ENCODE peak calls at places on chromosomes 12 and 14, in seven cellular contexts. I, K, V, Y, Z, S and O are unnamed samples.
A peak's percentile ranks its signal among the peaks of the same experiment; 100 is the strongest.

GRCh38 chr12:64650762-64651161 is 40.5 kb downstream of the RASSF3 start:
- DNase-seq in I (no peak), K (no peak), S (no peak), V (no peak), Z (no peak), Y (no peak), O (no peak)

GRCh38 chr14:77204907-77205306 is 23.3 kb downstream of the TMEM63C start:
- DNase-seq in Y (no peak), V (no peak), I (no peak), Z (no peak), K (no peak), S (no peak), O (no peak)

GRCh38 chr14:65169351-65169750 is 67.0 kb upstream of the MAX start:
- DNase-seq in Y (no peak), V (peak; percentile 83), I (no peak), S (no peak), K (no peak), Z (no peak), O (no peak)

GRCh38 chr12:120984351-120984898 is 6.1 kb downstream of the HNF1A start:
- DNase-seq in Z (no peak), S (peak; percentile 84), Y (no peak), I (no peak), K (no peak), V (no peak), O (no peak)

GRCh38 chr12:22283006-22283506 is 51.5 kb downstream of the ST8SIA1 start:
- DNase-seq in Y (no peak), K (no peak), Z (no peak), V (no peak), S (no peak), I (no peak), O (no peak)

GRCh38 chr14:22510527-22511110 is 78.4 kb downstream of the DAD1 start:
- DNase-seq in K (no peak), S (no peak), I (no peak), Y (no peak), Z (no peak), V (no peak), O (no peak)

GRCh38 chr14:89619616-89620273 is 202.7 kb upstream of the FOXN3 start:
- DNase-seq in Z (no peak), Y (no peak), S (no peak), K (no peak), I (no peak), V (no peak), O (no peak)

GRCh38 chr12:45168976-45169375 is 46.9 kb upstream of the ANO6 start:
- DNase-seq in I (no peak), Y (no peak), K (no peak), V (no peak), Z (no peak), S (no peak), O (no peak)

GRCh38 chr14:43587183-43587582 is 919.9 kb downstream of the FSCB start:
- DNase-seq in S (no peak), V (no peak), Y (no peak), Z (no peak), K (no peak), I (peak; percentile 14), O (no peak)

GRCh38 chr14:41285193-41285748 is 321.4 kb upstream of the LRFN5 start:
- DNase-seq in Z (no peak), Y (no peak), S (peak; percentile 34), K (peak; percentile 68), V (no peak), I (peak; percentile 41), O (no peak)

GRCh38 chr14:41280745-41281144 is 325.9 kb upstream of the LRFN5 start:
- DNase-seq in S (no peak), I (no peak), Z (no peak), V (no peak), Y (no peak), K (no peak), O (no peak)
- TF ChIP-seq CTCF in S (no peak), I (no peak), Z (no peak), V (no peak), Y (no peak), K (peak; percentile 45), O (peak; percentile 15)

GRCh38 chr12:24778486-24779304 is 170.2 kb downstream of the BCAT1 start:
- DNase-seq in V (peak; percentile 29), Z (no peak), S (no peak), I (no peak), Y (no peak), K (no peak), O (no peak)

GRCh38 chr12:24776856-24777255 is 172.0 kb downstream of the BCAT1 start:
- DNase-seq in Y (no peak), S (no peak), Z (no peak), V (no peak), K (no peak), I (no peak), O (no peak)

GRCh38 chr12:24777359-24777758 is 171.5 kb downstream of the BCAT1 start:
- DNase-seq in V (no peak), K (no peak), S (peak; percentile 32), Y (no peak), I (no peak), Z (no peak), O (no peak)

DNA sequence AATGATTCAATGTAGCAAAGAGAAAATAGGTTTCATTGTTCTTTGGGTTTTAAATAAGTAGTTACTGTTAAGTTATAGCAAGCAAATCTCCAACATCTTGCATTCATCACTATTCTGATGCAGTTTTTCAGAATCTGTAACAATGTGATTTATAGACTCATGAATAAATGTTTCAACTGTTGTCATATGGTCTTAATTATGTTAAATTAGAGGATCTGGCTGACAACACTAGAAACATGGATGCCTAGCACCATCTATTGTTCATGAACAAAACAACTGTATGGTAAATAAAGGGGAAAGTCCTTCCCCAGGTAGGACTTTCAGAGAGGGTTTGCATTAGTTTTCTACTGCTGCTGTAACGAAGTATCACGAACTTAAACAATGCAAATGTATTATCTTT is 167.9 kb downstream of the BCAT1 start:
- DNase-seq in S (no peak), Z (no peak), I (no peak), K (no peak), Y (no peak), V (peak; percentile 13), O (no peak)
- TF ChIP-seq CTCF in S (no peak), Z (no peak), I (no peak), K (peak; percentile 18), Y (no peak), V (peak; percentile 34), O (no peak)

DNA sequence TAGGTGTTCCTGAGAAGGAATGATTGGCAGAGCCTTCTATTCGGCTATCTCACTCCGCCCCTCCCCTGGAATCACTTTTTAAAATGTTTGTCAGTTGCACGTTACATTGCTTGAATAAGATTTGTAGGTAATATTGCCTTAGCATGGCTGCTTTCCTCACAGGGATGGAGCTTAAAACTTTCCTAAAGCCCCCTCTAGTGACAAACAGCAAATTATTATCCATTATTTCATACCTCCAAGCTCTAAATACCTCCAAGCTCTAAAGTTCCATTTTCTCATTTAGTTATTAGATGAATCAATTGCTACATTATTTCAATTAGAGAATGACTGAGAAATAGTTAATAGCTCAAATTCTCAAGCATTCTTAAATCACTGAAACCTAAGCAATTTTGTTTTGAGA is 5.1 kb upstream of the SPATA7 start:
- DNase-seq in I (no peak), Z (no peak), V (peak; percentile 15), S (no peak), Y (no peak), K (no peak), O (no peak)
- TF ChIP-seq CTCF in I (no peak), Z (no peak), V (peak; percentile 31), S (no peak), Y (no peak), K (no peak), O (no peak)

DNA sequence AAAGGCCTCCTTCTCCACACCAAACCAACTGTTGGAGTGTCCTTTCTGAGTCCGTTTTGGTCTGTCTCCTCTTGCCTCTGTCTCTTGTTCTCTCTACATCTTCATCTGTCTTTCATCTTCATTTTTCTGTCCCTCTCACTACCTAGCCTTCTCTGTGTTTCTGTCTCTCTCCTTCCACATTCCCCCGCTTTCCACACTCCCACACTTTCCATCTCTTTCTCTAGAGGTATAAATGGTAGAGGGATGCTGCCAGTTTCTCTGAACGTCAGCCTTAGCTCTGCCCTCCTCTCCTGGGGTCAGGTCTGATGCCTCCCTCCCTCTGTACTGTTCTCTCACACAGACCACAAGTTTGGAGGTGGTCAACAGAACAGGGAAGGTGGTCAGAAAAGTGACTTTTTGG is 42.9 kb downstream of the SMUG1 start:
- DNase-seq in Z (no peak), Y (no peak), I (no peak), S (no peak), K (no peak), V (no peak), O (no peak)
- TF ChIP-seq CTCF in Z (no peak), Y (no peak), I (no peak), S (no peak), K (no peak), V (no peak), O (no peak)

GRCh38 chr12:59076611-59077010 is 156.3 kb upstream of the LRIG3 start:
- DNase-seq in Z (no peak), V (no peak), S (no peak), K (no peak), Y (no peak), I (no peak), O (no peak)

GRCh38 chr12:59075141-59075540 is 154.8 kb upstream of the LRIG3 start:
- DNase-seq in K (no peak), I (no peak), S (no peak), Y (no peak), V (no peak), Z (no peak), O (no peak)

GRCh38 chr12:59077153-59077930 is 157.0 kb upstream of the LRIG3 start:
- DNase-seq in K (peak; percentile 9), V (no peak), Z (no peak), Y (no peak), I (no peak), S (peak; percentile 39), O (no peak)

GRCh38 chr12:59078027-59078426 is 157.7 kb upstream of the LRIG3 start:
- DNase-seq in I (no peak), S (no peak), K (no peak), V (no peak), Z (no peak), Y (no peak), O (no peak)

GRCh38 chr12:59075968-59076367 is 155.7 kb upstream of the LRIG3 start:
- DNase-seq in Y (no peak), V (no peak), I (no peak), Z (no peak), K (no peak), S (no peak), O (no peak)
- TF ChIP-seq CTCF in Y (no peak), V (no peak), I (no peak), Z (no peak), K (no peak), S (no peak), O (no peak)

DNA sequence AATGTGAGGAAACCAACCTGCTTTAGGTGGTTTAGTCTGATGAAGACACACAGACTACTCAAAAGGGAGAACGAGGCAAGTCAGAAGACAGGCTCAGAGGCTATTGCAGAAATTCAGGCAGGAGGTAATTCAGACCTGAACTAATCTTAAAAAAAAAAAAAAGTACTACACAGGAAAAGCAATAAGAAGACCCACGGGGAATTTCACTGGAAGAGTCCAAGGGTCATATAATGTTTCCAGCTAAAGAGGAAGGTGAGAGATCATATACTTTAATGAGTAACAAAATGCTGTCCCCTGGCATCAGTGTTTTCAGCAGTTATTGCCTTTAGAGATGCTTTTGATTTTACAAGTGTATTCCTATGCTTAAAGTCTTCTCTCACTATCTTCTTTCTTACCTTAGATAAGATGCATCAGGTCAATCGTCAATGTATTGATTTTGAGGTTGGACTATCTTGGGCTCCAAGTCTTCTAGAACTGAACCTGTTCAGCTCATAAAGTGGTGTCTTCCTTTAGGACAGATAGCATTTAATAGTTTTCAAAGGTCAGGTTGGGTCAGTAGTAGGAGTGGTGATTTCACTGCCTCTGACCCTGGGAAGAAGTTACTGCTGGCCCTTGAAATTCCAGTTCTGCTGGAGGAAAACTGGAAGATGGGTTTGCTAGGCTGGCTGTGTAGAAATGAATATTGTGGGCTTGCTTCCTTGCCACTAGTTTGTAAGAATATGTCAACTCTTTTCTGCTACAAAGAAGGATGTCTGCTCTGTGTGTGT is 60.0 kb downstream of the FAR2 start:
- DNase-seq in K (no peak), Z (no peak), S (no peak), Y (no peak), I (no peak), V (no peak), O (no peak)
- TF ChIP-seq CTCF in K (no peak), Z (no peak), S (no peak), Y (no peak), I (no peak), V (no peak), O (no peak)